ENCODE peak calls at places on chromosomes 11 and 22, in ten cellular contexts. One of them, this sample, is unnamed.

GRCh38 chr11:34439521-34440258 is 956 bp downstream of the CAT start:
- DNase-seq in GOT3: no peak
- DNase-seq in AML-193: no peak
- DNase-seq in adipocyte: peak
- DNase-seq in Calu3: no peak
- DNase-seq in effector CD4-positive, alpha-beta T cell: no peak
- DNase-seq in COR-L47: no peak
- DNase-seq in activated T-cell treated with anti-CD3 and anti-CD28 coated beads, Interleukin-2, amount 50 U/mL, for 72 hours: no peak
- DNase-seq in mesendoderm: no peak
- DNase-seq in brain pericyte: no peak
- DNase-seq in this sample: no peak

GRCh38 chr11:43119275-43119970 is 192.4 kb upstream of the API5 start:
- DNase-seq in GOT3: no peak
- DNase-seq in AML-193: no peak
- DNase-seq in adipocyte: no peak
- DNase-seq in Calu3: no peak
- DNase-seq in effector CD4-positive, alpha-beta T cell: no peak
- DNase-seq in COR-L47: no peak
- DNase-seq in activated T-cell treated with anti-CD3 and anti-CD28 coated beads, Interleukin-2, amount 50 U/mL, for 72 hours: no peak
- DNase-seq in mesendoderm: peak
- DNase-seq in brain pericyte: no peak
- DNase-seq in this sample: no peak

GRCh38 chr22:32684822-32685187 is 116.7 kb upstream of the TIMP3 start:
- DNase-seq in GOT3: no peak
- DNase-seq in AML-193: no peak
- DNase-seq in adipocyte: no peak
- DNase-seq in Calu3: no peak
- DNase-seq in effector CD4-positive, alpha-beta T cell: no peak
- DNase-seq in COR-L47: no peak
- DNase-seq in activated T-cell treated with anti-CD3 and anti-CD28 coated beads, Interleukin-2, amount 50 U/mL, for 72 hours: no peak
- DNase-seq in mesendoderm: no peak
- DNase-seq in brain pericyte: no peak
- DNase-seq in this sample: peak

GRCh38 chr11:26243426-26243825 is 88.5 kb upstream of the ANO3 start:
- DNase-seq in GOT3: no peak
- DNase-seq in AML-193: no peak
- DNase-seq in adipocyte: no peak
- DNase-seq in Calu3: no peak
- DNase-seq in effector CD4-positive, alpha-beta T cell: no peak
- DNase-seq in COR-L47: no peak
- DNase-seq in activated T-cell treated with anti-CD3 and anti-CD28 coated beads, Interleukin-2, amount 50 U/mL, for 72 hours: no peak
- DNase-seq in mesendoderm: no peak
- DNase-seq in brain pericyte: no peak
- DNase-seq in this sample: no peak

GRCh38 chr11:45651156-45651555 is 14.3 kb downstream of the CHST1 start:
- DNase-seq in GOT3: no peak
- DNase-seq in AML-193: no peak
- DNase-seq in adipocyte: no peak
- DNase-seq in Calu3: no peak
- DNase-seq in effector CD4-positive, alpha-beta T cell: no peak
- DNase-seq in COR-L47: no peak
- DNase-seq in activated T-cell treated with anti-CD3 and anti-CD28 coated beads, Interleukin-2, amount 50 U/mL, for 72 hours: no peak
- DNase-seq in mesendoderm: no peak
- DNase-seq in brain pericyte: no peak
- DNase-seq in this sample: no peak

GRCh38 chr22:29195118-29195963 is 10.4 kb upstream of the EMID1 start:
- DNase-seq in GOT3: no peak
- DNase-seq in AML-193: no peak
- DNase-seq in adipocyte: no peak
- DNase-seq in Calu3: no peak
- DNase-seq in effector CD4-positive, alpha-beta T cell: no peak
- DNase-seq in COR-L47: no peak
- DNase-seq in activated T-cell treated with anti-CD3 and anti-CD28 coated beads, Interleukin-2, amount 50 U/mL, for 72 hours: no peak
- DNase-seq in mesendoderm: peak
- DNase-seq in brain pericyte: no peak
- DNase-seq in this sample: no peak

GRCh38 chr22:29830585-29830984 is 7.5 kb downstream of the ASCC2 start:
- DNase-seq in GOT3: no peak
- DNase-seq in AML-193: no peak
- DNase-seq in adipocyte: no peak
- DNase-seq in Calu3: no peak
- DNase-seq in effector CD4-positive, alpha-beta T cell: no peak
- DNase-seq in COR-L47: no peak
- DNase-seq in activated T-cell treated with anti-CD3 and anti-CD28 coated beads, Interleukin-2, amount 50 U/mL, for 72 hours: no peak
- DNase-seq in mesendoderm: no peak
- DNase-seq in brain pericyte: no peak
- DNase-seq in this sample: no peak

GRCh38 chr11:65418431-65418680 is 4.2 kb upstream of the NEAT1 start:
- DNase-seq in GOT3: no peak
- DNase-seq in AML-193: no peak
- DNase-seq in adipocyte: no peak
- DNase-seq in Calu3: no peak
- DNase-seq in effector CD4-positive, alpha-beta T cell: no peak
- DNase-seq in COR-L47: no peak
- DNase-seq in activated T-cell treated with anti-CD3 and anti-CD28 coated beads, Interleukin-2, amount 50 U/mL, for 72 hours: no peak
- DNase-seq in mesendoderm: no peak
- DNase-seq in brain pericyte: no peak
- DNase-seq in this sample: no peak

GRCh38 chr11:129639300-129639699 is 176.3 kb upstream of the TMEM45B start:
- DNase-seq in GOT3: no peak
- DNase-seq in AML-193: no peak
- DNase-seq in adipocyte: peak
- DNase-seq in Calu3: peak
- DNase-seq in effector CD4-positive, alpha-beta T cell: no peak
- DNase-seq in COR-L47: no peak
- DNase-seq in activated T-cell treated with anti-CD3 and anti-CD28 coated beads, Interleukin-2, amount 50 U/mL, for 72 hours: peak
- DNase-seq in mesendoderm: no peak
- DNase-seq in brain pericyte: no peak
- DNase-seq in this sample: peak